ENCODE peak calls at places on chromosomes 3 and 15, in eight cellular contexts. W is suprapubic skin, H is GM23338, K is HL-60, P is K562, T is breast epithelium, O is Panc1, B is transverse colon. Y is an unnamed sample.

GRCh38 chr15:35693887-35694286 is 147.9 kb upstream of the DPH6 start:
- DNase-seq in W (no peak), H (no peak), K (no peak), P (no peak), T (no peak), O (no peak), B (no peak), Y (no peak)

GRCh38 chr3:13588971-13589370 is 40.0 kb downstream of the FBLN2 start:
- DNase-seq in W (peak), H (no peak), K (no peak), P (no peak), T (no peak), O (no peak), B (no peak), Y (no peak)

GRCh38 chr3:157999246-157999645 is 107.0 kb downstream of the SHOX2 start:
- DNase-seq in W (no peak), H (no peak), K (no peak), P (no peak), T (no peak), O (no peak), B (no peak), Y (no peak)

GRCh38 chr3:37509069-37509468 is 334.7 kb upstream of the LRRFIP2 start:
- DNase-seq in W (no peak), H (no peak), K (no peak), P (no peak), T (no peak), O (no peak), B (no peak), Y (no peak)

GRCh38 chr3:184186184-184186901 is at the start of gene ABCF3:
- DNase-seq in W (no peak), H (no peak), K (no peak), P (no peak), T (no peak), O (no peak), B (peak), Y (no peak)

GRCh38 chr3:113211370-113212154 is at the start of gene BOC:
- DNase-seq in W (no peak), H (peak), K (no peak), P (no peak), T (no peak), O (no peak), B (no peak), Y (no peak)

GRCh38 chr3:171788546-171789351 is 21.5 kb downstream of the PLD1 start:
- DNase-seq in W (no peak), H (no peak), K (no peak), P (no peak), T (no peak), O (no peak), B (no peak), Y (no peak)

GRCh38 chr3:17942856-17943255 is 200.4 kb upstream of the TBC1D5 start:
- DNase-seq in W (no peak), H (no peak), K (no peak), P (no peak), T (no peak), O (no peak), B (no peak), Y (no peak)

GRCh38 chr15:90840157-90840855 is 28.1 kb upstream of the FURIN start:
- DNase-seq in W (no peak), H (no peak), K (no peak), P (no peak), T (no peak), O (no peak), B (no peak), Y (no peak)

GRCh38 chr3:148957586-148957985 is 33.8 kb upstream of the GYG1 start:
- DNase-seq in W (no peak), H (peak), K (peak), P (peak), T (no peak), O (no peak), B (no peak), Y (no peak)

GRCh38 chr3:130969621-130970020 is 57.0 kb downstream of the ASTE1 start:
- DNase-seq in W (no peak), H (no peak), K (no peak), P (no peak), T (no peak), O (no peak), B (no peak), Y (no peak)

GRCh38 chr15:67746022-67746421 is 79.3 kb upstream of the SKOR1 start:
- DNase-seq in W (no peak), H (no peak), K (peak), P (no peak), T (no peak), O (no peak), B (no peak), Y (no peak)

GRCh38 chr3:128476659-128477058 is 10.0 kb upstream of the DNAJB8 start:
- DNase-seq in W (no peak), H (no peak), K (no peak), P (no peak), T (no peak), O (no peak), B (no peak), Y (no peak)

GRCh38 chr3:54427951-54428871 is 305.9 kb downstream of the CACNA2D3 start:
- DNase-seq in W (no peak), H (peak), K (peak), P (peak), T (peak), O (peak), B (peak), Y (peak)

GRCh38 chr3:186985713-186986364 is 55.5 kb downstream of the ST6GAL1 start:
- DNase-seq in W (no peak), H (no peak), K (peak), P (no peak), T (no peak), O (no peak), B (no peak), Y (no peak)

GRCh38 chr3:133972156-133972555 is 57.6 kb downstream of the SLCO2A1 start:
- DNase-seq in W (no peak), H (no peak), K (no peak), P (no peak), T (no peak), O (no peak), B (no peak), Y (no peak)

GRCh38 chr3:64094713-64095079 is 71.4 kb upstream of the PSMD6 start:
- DNase-seq in W (no peak), H (peak), K (no peak), P (no peak), T (no peak), O (no peak), B (no peak), Y (no peak)

GRCh38 chr3:72818915-72819314 is 29.3 kb downstream of the SHQ1 start:
- DNase-seq in W (no peak), H (no peak), K (no peak), P (no peak), T (no peak), O (no peak), B (no peak), Y (no peak)

GRCh38 chr3:122921791-122922651 is 105.5 kb downstream of the SEMA5B start:
- DNase-seq in W (peak), H (peak), K (peak), P (peak), T (no peak), O (no peak), B (no peak), Y (no peak)
- TF ChIP-seq CTCF in W (no peak), H (peak), K (no peak), P (peak), T (no peak), O (no peak), B (no peak), Y (no peak)

GRCh38 chr3:47852604-47853397 is 49.9 kb downstream of the DHX30 start:
- DNase-seq in W (no peak), H (no peak), K (no peak), P (no peak), T (no peak), O (no peak), B (no peak), Y (no peak)
- TF ChIP-seq POLR2AphosphoS5 in W (no peak), H (no peak), K (no peak), P (no peak), T (no peak), O (no peak), B (no peak), Y (no peak)

DNA sequence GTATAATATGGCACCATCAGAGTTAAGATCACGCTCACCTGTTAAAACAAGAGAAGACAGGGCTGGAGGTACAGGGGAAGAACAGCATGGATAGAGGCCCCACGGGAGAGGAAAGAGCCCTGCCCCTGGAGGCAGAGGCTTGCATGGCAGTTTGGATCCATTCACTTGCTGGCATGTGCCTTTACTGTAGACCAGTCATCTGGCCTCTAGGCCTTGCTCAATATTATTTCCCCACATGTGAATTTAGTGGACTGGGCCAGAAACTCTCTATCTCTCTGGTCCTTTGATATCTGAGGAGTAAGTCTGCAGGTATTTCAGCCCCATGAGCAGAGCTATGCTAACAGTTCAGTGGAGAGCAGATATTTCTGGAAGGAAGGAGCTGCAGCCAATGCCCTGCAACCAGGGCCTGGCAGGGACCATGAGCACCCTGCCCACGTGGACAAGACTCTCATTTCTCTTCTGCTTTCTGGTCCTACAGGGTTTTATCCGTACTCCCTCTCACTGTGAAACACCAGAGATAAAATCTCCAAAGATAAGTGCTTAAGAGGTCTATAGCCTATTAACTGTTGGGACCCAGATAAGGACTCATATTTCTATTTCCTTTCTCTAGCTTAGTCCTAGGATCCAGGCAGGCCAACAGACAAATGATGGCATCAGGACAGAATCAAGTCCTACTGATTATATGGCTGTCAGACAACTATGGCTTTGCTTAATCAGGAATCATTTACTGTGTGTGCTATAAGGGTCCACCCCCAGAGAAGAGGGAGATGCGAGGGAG is 65.0 kb downstream of the CLDN11 start:
- DNase-seq in W (no peak), H (peak), K (no peak), P (peak), T (no peak), O (no peak), B (no peak), Y (no peak)
- TF ChIP-seq CTCF in W (no peak), H (peak), K (no peak), P (peak), T (no peak), O (no peak), B (no peak), Y (no peak)

DNA sequence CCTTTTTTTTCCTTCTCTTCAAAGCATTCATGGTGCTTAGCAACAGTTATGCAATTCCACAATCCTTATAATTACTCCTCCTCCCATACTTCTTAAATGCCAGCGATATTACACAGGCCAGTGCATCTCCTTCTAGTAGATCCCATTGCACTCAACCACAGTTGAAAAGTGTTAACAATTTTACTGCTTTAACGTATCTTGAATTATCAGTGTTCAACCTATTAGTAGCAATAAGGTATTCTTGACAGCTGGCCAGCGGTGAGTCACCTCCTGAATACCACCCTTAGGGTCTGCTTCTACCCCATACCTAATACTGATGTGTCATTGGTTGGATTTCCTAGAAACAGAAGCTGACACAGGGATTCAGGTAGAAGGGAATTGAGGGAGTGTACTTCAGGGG is 24.0 kb upstream of the TEX9 start:
- DNase-seq in W (no peak), H (peak), K (no peak), P (no peak), T (no peak), O (no peak), B (no peak), Y (no peak)
- TF ChIP-seq POLR2AphosphoS5 in W (no peak), H (no peak), K (no peak), P (no peak), T (no peak), O (no peak), B (no peak), Y (no peak)

GRCh38 chr3:163943664-163944063 is 1134.6 kb downstream of the SI start:
- DNase-seq in W (no peak), H (no peak), K (no peak), P (no peak), T (no peak), O (no peak), B (no peak), Y (no peak)

GRCh38 chr3:163936557-163936956 is 1141.7 kb downstream of the SI start:
- DNase-seq in W (no peak), H (no peak), K (no peak), P (no peak), T (no peak), O (no peak), B (no peak), Y (no peak)

GRCh38 chr3:163935411-163935810 is 1142.9 kb downstream of the SI start:
- DNase-seq in W (no peak), H (no peak), K (no peak), P (no peak), T (no peak), O (no peak), B (no peak), Y (no peak)

GRCh38 chr3:163939926-163940325 is 1138.4 kb downstream of the SI start:
- DNase-seq in W (no peak), H (peak), K (no peak), P (no peak), T (no peak), O (no peak), B (no peak), Y (no peak)
- TF ChIP-seq CTCF in W (no peak), H (peak), K (no peak), P (no peak), T (no peak), O (no peak), B (no peak), Y (no peak)

GRCh38 chr3:9183811-9184463 is 65.5 kb downstream of the SRGAP3 start:
- DNase-seq in W (peak), H (peak), K (no peak), P (no peak), T (no peak), O (no peak), B (no peak), Y (no peak)
- TF ChIP-seq POLR2AphosphoS5 in W (no peak), H (no peak), K (no peak), P (no peak), T (no peak), O (no peak), B (no peak), Y (no peak)

GRCh38 chr3:144590854-144591253 is 619.2 kb downstream of the DIPK2A start:
- DNase-seq in W (no peak), H (peak), K (no peak), P (no peak), T (no peak), O (no peak), B (no peak), Y (no peak)

GRCh38 chr3:144586382-144586781 is 614.8 kb downstream of the DIPK2A start:
- DNase-seq in W (no peak), H (no peak), K (peak), P (no peak), T (no peak), O (no peak), B (no peak), Y (no peak)

GRCh38 chr3:144585953-144586352 is 614.3 kb downstream of the DIPK2A start:
- DNase-seq in W (no peak), H (no peak), K (no peak), P (no peak), T (no peak), O (no peak), B (no peak), Y (no peak)

DNA sequence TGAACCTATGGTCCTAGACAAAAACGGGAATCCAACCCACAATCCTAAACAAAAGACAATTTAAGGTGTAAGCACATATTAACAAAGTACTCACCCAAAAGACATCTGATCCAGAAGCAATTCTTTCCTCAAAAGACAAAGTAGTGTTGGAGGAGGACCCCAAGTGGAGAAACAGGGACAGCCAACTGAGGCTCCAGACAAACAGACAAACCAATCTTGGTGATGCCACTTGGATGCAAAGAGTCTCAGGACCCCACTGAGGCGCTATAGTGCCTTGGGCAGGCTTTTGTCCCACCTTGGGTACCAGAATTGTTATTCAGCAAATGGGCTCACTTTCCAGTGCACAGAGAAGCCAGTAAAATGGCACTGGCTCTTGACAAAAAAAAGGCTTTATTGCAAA is 613.8 kb downstream of the DIPK2A start:
- DNase-seq in W (no peak), H (no peak), K (no peak), P (no peak), T (no peak), O (no peak), B (no peak), Y (no peak)
- TF ChIP-seq CTCF in W (no peak), H (peak), K (no peak), P (no peak), T (no peak), O (no peak), B (no peak), Y (no peak)

DNA sequence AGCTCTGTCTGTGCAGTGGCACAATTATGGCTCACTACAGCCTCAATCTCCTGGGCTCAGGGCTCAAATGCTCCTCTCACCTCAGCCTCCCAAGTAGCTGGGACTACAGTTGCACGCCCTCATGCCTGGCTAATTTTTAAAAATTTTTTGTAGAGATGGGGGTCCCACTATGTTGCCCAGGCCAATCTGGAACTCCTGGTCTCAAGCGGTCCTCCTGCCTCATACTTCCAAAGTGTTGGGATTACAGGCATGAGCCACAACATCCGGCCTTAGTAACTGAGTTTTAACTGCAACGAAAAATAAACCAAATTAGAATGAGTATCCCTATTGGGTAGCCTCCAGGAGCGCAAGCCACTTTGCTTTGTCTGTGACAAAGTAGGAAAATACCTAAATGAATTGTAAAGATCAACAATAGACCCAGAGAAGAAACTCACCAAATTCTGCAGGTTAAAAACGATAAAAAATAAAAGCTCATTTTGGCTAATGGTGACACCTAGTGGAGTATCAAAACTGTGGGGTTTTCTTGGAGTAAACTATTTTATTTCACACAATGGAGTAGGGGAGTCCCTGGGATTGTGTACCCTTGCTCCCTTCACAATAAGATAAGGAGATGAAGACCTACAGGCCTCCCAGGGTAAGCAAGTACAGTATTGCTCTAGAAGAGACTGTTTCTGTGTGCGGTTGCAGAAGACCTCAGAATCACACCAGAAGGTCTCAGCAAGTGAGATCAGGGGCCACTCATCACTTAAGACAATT is 21.0 kb upstream of the CA12 start:
- DNase-seq in W (no peak), H (peak), K (no peak), P (peak), T (no peak), O (peak), B (no peak), Y (no peak)
- TF ChIP-seq POLR2AphosphoS5 in W (no peak), H (no peak), K (no peak), P (no peak), T (no peak), O (no peak), B (no peak), Y (no peak)

GRCh38 chr3:67655364-67656121 is 1.1 kb upstream of the SUCLG2 start:
- DNase-seq in W (peak), H (no peak), K (no peak), P (no peak), T (peak), O (no peak), B (peak), Y (peak)

GRCh38 chr3:67654832-67655152 is 380 bp upstream of the SUCLG2 start:
- DNase-seq in W (no peak), H (no peak), K (no peak), P (no peak), T (no peak), O (no peak), B (no peak), Y (no peak)

GRCh38 chr3:67653425-67654098 is 850 bp downstream of the SUCLG2 start:
- DNase-seq in W (no peak), H (peak), K (no peak), P (peak), T (no peak), O (no peak), B (no peak), Y (no peak)

GRCh38 chr3:67656614-67657013 is 2.2 kb upstream of the SUCLG2 start:
- DNase-seq in W (no peak), H (no peak), K (no peak), P (no peak), T (no peak), O (no peak), B (no peak), Y (no peak)

GRCh38 chr3:67654099-67654831 is at the start of gene SUCLG2:
- DNase-seq in W (peak), H (peak), K (peak), P (peak), T (peak), O (peak), B (peak), Y (peak)
- TF ChIP-seq CTCF in W (no peak), H (no peak), K (no peak), P (no peak), T (no peak), O (no peak), B (no peak), Y (no peak)